ENCODE peak calls at places on chromosome 3, in five cellular contexts. V, X, N, R and C are unnamed samples.

GRCh38 chr3:36965440-36965839 is 20.6 kb upstream of the TRANK1 start:
- DNase-seq in V (no peak), X (no peak), R (no peak), N (no peak), C (no peak)

GRCh38 chr3:67809370-67809935 is 155.0 kb upstream of the SUCLG2 start:
- DNase-seq in X (no peak), N (no peak), V (no peak), R (no peak), C (no peak)

GRCh38 chr3:9165441-9165840 is 84.0 kb downstream of the SRGAP3 start:
- DNase-seq in R (no peak), X (no peak), V (no peak), N (no peak), C (no peak)

GRCh38 chr3:107985496-107985895 is 105.3 kb downstream of the CD47 start:
- DNase-seq in N (no peak), V (no peak), R (no peak), X (no peak), C (no peak)

GRCh38 chr3:61181874-61182273 is 69.4 kb downstream of the FHIT start:
- DNase-seq in R (no peak), V (no peak), N (no peak), X (peak), C (no peak)

GRCh38 chr3:114455432-114455831 is 161.6 kb downstream of the TIGIT start:
- DNase-seq in V (no peak), X (no peak), R (no peak), N (no peak), C (no peak)

GRCh38 chr3:148066787-148067186 is 630.9 kb upstream of the AGTR1 start:
- DNase-seq in R (no peak), V (no peak), N (no peak), X (no peak), C (no peak)

GRCh38 chr3:20563985-20564384 is 378.0 kb upstream of the SGO1 start:
- DNase-seq in X (no peak), N (no peak), R (no peak), V (no peak), C (no peak)

GRCh38 chr3:150264560-150264959 is 143.5 kb upstream of the TSC22D2 start:
- DNase-seq in R (no peak), V (no peak), X (no peak), N (no peak), C (no peak)

GRCh38 chr3:62735510-62735909 is 139.7 kb downstream of the CADPS start:
- DNase-seq in R (no peak), V (no peak), X (no peak), N (no peak), C (no peak)

GRCh38 chr3:24086597-24087369 is 141.7 kb downstream of the NR1D2 start:
- DNase-seq in V (no peak), X (peak), R (no peak), N (no peak), C (no peak)

GRCh38 chr3:4507010-4507596 is 14.0 kb downstream of the ITPR1 start:
- DNase-seq in N (no peak), X (peak), R (no peak), V (no peak), C (no peak)

GRCh38 chr3:80526153-80526552 is 758.4 kb upstream of the ROBO1 start:
- DNase-seq in X (no peak), V (no peak), N (no peak), R (no peak), C (no peak)

GRCh38 chr3:150035910-150036661 is 65.4 kb upstream of the PFN2 start:
- DNase-seq in R (peak), N (no peak), V (no peak), X (no peak), C (no peak)

GRCh38 chr3:145251311-145251710 is 909.7 kb downstream of the PLOD2 start:
- DNase-seq in X (no peak), R (no peak), V (no peak), N (no peak), C (no peak)

GRCh38 chr3:177553012-177553411 is 355.7 kb upstream of the TBL1XR1 start:
- DNase-seq in R (no peak), X (no peak), V (no peak), N (no peak), C (no peak)

GRCh38 chr3:9102240-9102841 is 139.1 kb upstream of the RAD18 start:
- DNase-seq in N (no peak), V (no peak), X (no peak), R (no peak), C (no peak)

GRCh38 chr3:30518872-30519271 is 87.5 kb upstream of the TGFBR2 start:
- DNase-seq in N (no peak), R (no peak), V (no peak), X (peak), C (no peak)

GRCh38 chr3:49673131-49673714 is 928 bp upstream of the APEH start:
- DNase-seq in N (no peak), R (no peak), V (peak), X (no peak), C (no peak)

GRCh38 chr3:43372007-43372754 is 85.8 kb downstream of the SNRK start:
- DNase-seq in V (no peak), X (no peak), R (no peak), N (no peak), C (no peak)

GRCh38 chr3:15099364-15100098 is 583 bp upstream of the RBSN start:
- DNase-seq in N (no peak), X (no peak), R (no peak), V (peak), C (no peak)

GRCh38 chr3:127391436-127392145 is 103.7 kb upstream of the PRR20G start:
- DNase-seq in R (no peak), V (no peak), N (no peak), X (no peak), C (no peak)

GRCh38 chr3:127392146-127392470 is 104.3 kb upstream of the PRR20G start:
- DNase-seq in X (no peak), R (no peak), N (no peak), V (no peak), C (no peak)

GRCh38 chr3:127394984-127395662 is 107.3 kb upstream of the PRR20G start:
- DNase-seq in V (no peak), R (no peak), X (no peak), N (no peak), C (no peak)

GRCh38 chr3:127394031-127394430 is 106.2 kb upstream of the PRR20G start:
- DNase-seq in V (no peak), N (no peak), X (no peak), R (no peak), C (no peak)

GRCh38 chr3:127393131-127393820 is 105.4 kb upstream of the PRR20G start:
- DNase-seq in N (no peak), X (no peak), R (no peak), V (no peak), C (peak)
- H3K4me3 ChIP-seq in N (no peak), X (no peak), R (no peak), V (no peak), C (no peak)

GRCh38 chr3:139307601-139308146 is 36.1 kb upstream of the MRPS22 start:
- DNase-seq in X (no peak), V (no peak), N (no peak), R (no peak), C (no peak)
- H3K27ac ChIP-seq in X (no peak), V (no peak), N (no peak), R (no peak), C (no peak)

GRCh38 chr3:123693584-123693983 is 108.7 kb upstream of the HACD2 start:
- DNase-seq in X (no peak), V (no peak), R (no peak), N (no peak), C (no peak)

GRCh38 chr3:123694377-123695147 is 109.7 kb upstream of the HACD2 start:
- DNase-seq in R (no peak), N (no peak), X (no peak), V (no peak), C (no peak)

GRCh38 chr3:123696796-123697195 is 111.9 kb upstream of the HACD2 start:
- DNase-seq in R (no peak), N (no peak), X (no peak), V (no peak), C (no peak)

GRCh38 chr3:123695152-123695551 is 110.3 kb upstream of the HACD2 start:
- DNase-seq in R (no peak), X (no peak), N (no peak), V (no peak), C (no peak)

GRCh38 chr3:123695731-123696640 is 111.1 kb upstream of the HACD2 start:
- DNase-seq in X (no peak), V (no peak), N (no peak), R (no peak), C (no peak)
- H3K4me3 ChIP-seq in X (no peak), V (no peak), N (no peak), R (no peak), C (no peak)

GRCh38 chr3:188690932-188691331 is 480.8 kb upstream of the TPRG1 start:
- DNase-seq in X (no peak), N (no peak), R (no peak), V (no peak), C (no peak)
- H3K27ac ChIP-seq in X (no peak), N (no peak), R (no peak), V (no peak), C (no peak)

GRCh38 chr3:39147711-39148115 is 5.7 kb downstream of the CSRNP1 start:
- DNase-seq in R (peak), X (peak), N (no peak), V (peak), C (no peak)

GRCh38 chr3:39147374-39147709 is 6.0 kb downstream of the CSRNP1 start:
- DNase-seq in R (no peak), X (no peak), N (no peak), V (no peak), C (no peak)

GRCh38 chr3:39146083-39146501 is 7.3 kb downstream of the CSRNP1 start:
- DNase-seq in X (no peak), N (no peak), R (no peak), V (peak), C (no peak)

GRCh38 chr3:39148116-39149058 is 5.0 kb downstream of the CSRNP1 start:
- DNase-seq in X (peak), R (no peak), N (no peak), V (peak), C (no peak)

GRCh38 chr3:39146611-39147373 is 6.6 kb downstream of the CSRNP1 start:
- DNase-seq in X (peak), R (peak), N (peak), V (peak), C (peak)
- H3K4me3 ChIP-seq in X (no peak), R (no peak), N (peak), V (no peak), C (no peak)

GRCh38 chr3:13348100-13348499 is 72.0 kb downstream of the NUP210 start:
- DNase-seq in X (no peak), V (no peak), R (no peak), N (no peak), C (no peak)

GRCh38 chr3:13346481-13347389 is 73.4 kb downstream of the NUP210 start:
- DNase-seq in R (peak), X (no peak), V (peak), N (no peak), C (peak)

GRCh38 chr3:13349823-13350222 is 70.3 kb downstream of the NUP210 start:
- DNase-seq in X (no peak), R (no peak), N (no peak), V (no peak), C (no peak)

GRCh38 chr3:13347390-13347966 is 72.6 kb downstream of the NUP210 start:
- DNase-seq in N (no peak), V (no peak), R (no peak), X (peak), C (peak)

GRCh38 chr3:13348671-13349396 is 71.3 kb downstream of the NUP210 start:
- DNase-seq in V (no peak), X (no peak), R (no peak), N (no peak), C (no peak)
- H3K27ac ChIP-seq in V (no peak), X (no peak), R (no peak), N (no peak), C (peak)

DNA sequence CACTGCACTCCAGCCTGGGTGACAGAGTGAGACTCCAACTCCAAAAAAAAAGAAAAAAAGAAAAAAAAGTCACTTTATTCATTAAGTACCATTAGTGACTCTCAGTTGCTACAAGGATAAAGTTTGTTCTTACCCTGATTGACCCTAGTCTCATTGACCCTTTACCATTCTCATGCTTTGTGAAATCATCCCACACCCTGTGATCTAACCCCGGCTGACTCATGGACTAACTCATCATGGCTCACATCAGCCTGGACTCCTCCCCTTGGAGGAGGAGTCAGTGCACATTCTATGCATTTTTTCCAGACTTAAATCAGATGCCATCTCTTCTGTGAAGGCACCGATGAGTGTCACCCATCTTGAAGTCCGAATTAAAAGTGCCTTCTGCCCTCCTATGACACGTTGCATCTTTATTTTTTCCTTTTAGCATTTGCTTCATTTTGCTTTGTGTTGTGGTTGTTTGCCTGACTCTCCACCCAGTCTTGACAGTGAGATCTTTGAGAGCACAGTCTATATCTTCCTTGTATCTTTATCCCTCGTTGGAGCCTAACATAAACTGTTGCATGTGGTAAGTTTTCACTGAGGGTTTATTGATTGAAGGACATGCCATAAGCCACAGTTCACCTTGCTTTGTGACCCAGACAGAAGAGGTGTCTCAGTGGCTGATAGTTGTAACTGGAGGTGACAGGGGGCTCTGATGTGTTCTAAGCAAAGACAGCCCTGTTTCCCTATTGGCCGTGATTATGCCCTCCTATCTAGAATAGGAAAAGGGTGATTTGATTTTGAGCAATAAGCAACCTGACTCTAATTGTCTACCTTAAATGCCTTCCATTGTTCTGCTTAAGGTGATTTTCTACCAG is 72.1 kb downstream of the IL1RAP start:
- DNase-seq in X (peak), N (peak), R (no peak), V (no peak), C (no peak)
- H3K4me3 ChIP-seq in X (no peak), N (no peak), R (no peak), V (no peak), C (no peak)

GRCh38 chr3:54665201-54665600 is 262.7 kb downstream of the LRTM1 start:
- DNase-seq in X (no peak), R (no peak), V (no peak), N (no peak), C (no peak)

GRCh38 chr3:54663558-54664114 is 264.2 kb downstream of the LRTM1 start:
- DNase-seq in X (no peak), N (no peak), R (no peak), V (no peak), C (no peak)

GRCh38 chr3:54659347-54659746 is 268.5 kb downstream of the LRTM1 start:
- DNase-seq in N (no peak), X (no peak), V (no peak), R (no peak), C (no peak)

GRCh38 chr3:54654776-54655175 is 273.1 kb downstream of the LRTM1 start:
- DNase-seq in X (no peak), R (no peak), N (no peak), V (no peak), C (no peak)

DNA sequence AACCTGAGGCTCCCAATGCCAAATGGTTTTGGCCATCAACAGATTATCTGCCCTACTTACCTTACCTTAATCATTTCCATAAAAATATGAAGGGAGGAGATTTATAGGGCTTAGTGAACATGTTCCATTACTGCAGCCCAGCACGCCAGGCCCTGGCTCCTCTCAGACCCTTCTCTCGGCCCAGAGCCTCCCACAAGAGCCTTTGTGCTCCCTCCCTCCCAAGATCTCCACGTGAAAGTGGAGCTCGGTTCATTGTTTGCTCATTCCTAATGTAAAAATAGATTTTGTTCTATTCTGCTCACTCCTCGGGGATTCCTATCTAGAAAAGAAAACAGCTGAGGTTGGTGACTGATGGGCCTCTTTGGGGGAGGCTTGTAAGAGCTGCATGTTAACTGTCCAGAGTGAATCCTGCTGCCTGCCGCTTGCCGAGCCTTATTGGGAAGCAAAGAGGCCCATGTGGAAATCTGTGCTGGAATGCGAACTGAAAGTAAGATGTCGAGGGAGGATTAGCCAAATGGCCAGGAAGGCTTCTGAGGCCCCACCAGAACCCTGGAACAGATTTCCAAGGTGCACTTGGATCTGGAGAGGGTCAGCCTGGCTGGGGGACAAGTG is 267.2 kb downstream of the LRTM1 start:
- DNase-seq in N (no peak), R (peak), X (no peak), V (peak), C (no peak)
- H3K27ac ChIP-seq in N (no peak), R (no peak), X (no peak), V (peak), C (peak)